ENCODE peak calls at places on chromosomes 2 and 18, in five cellular contexts. T is A549, W is SHP77, Z is dorsolateral prefrontal cortex, C is fibroblast of gingiva. O is an unnamed sample.

GRCh38 chr18:7338846-7339245 is 108.0 kb downstream of the LRRC30 start:
- DNase-seq in T (no peak), C (no peak), Z (no peak), W (no peak), O (no peak)

GRCh38 chr2:227870710-227871374 is 589 bp upstream of the DAW1 start:
- DNase-seq in T (peak; percentile 74), Z (no peak), W (no peak), C (peak; percentile 29), O (no peak)

GRCh38 chr2:119234021-119235019 is 10.7 kb downstream of the STEAP3 start:
- DNase-seq in W (peak; percentile 27), C (no peak), Z (no peak), T (peak; percentile 35), O (no peak)

GRCh38 chr18:58402951-58403702 is 225.8 kb downstream of the ALPK2 start:
- DNase-seq in T (no peak), C (no peak), W (no peak), Z (no peak), O (no peak)

GRCh38 chr2:195369217-195369587 is 287.8 kb upstream of the SLC39A10 start:
- DNase-seq in W (no peak), T (no peak), Z (no peak), C (no peak), O (no peak)

GRCh38 chr2:100321881-100322820 is at the start of gene LONRF2:
- DNase-seq in T (peak; percentile 60), C (no peak), Z (peak; percentile 81), W (peak; percentile 52), O (no peak)

GRCh38 chr2:241217320-241218031 is 29.0 kb downstream of the ANO7 start:
- DNase-seq in W (peak; percentile 68), C (peak; percentile 65), Z (peak; percentile 79), T (peak; percentile 82), O (peak; percentile 21)

GRCh38 chr2:112794131-112794733 is 9.9 kb upstream of the IL1A start:
- DNase-seq in C (peak; percentile 65), W (peak; percentile 2), T (peak; percentile 87), Z (no peak), O (peak; percentile 34)

GRCh38 chr2:111712940-111713339 is 171.1 kb downstream of the ANAPC1 start:
- DNase-seq in W (no peak), Z (no peak), C (no peak), T (no peak), O (no peak)

GRCh38 chr2:199705538-199705937 is 145.5 kb downstream of the FTCDNL1 start:
- DNase-seq in W (no peak), C (no peak), Z (no peak), T (no peak), O (no peak)

GRCh38 chr18:39841133-39842041 is 2113.6 kb upstream of the PIK3C3 start:
- DNase-seq in C (peak; percentile 82), T (peak; percentile 62), W (peak; percentile 93), Z (peak; percentile 84), O (no peak)

GRCh38 chr2:114122861-114123391 is 233.0 kb downstream of the ACTR3 start:
- DNase-seq in T (no peak), W (no peak), Z (no peak), C (no peak), O (no peak)

O was measured in stimulated activated naive CD4-positive, alpha-beta T cell treated with Interleukin-2 at 50 U/mL for 16 hours.